ENCODE peak calls at places on chromosome 5, in ten cellular contexts. V, U, K, G, Y, D, O, Z, F and W are unnamed samples.
A peak's percentile ranks its signal among the peaks of the same experiment; 100 is the strongest.

GRCh38 chr5:141883184-141883947 is 5.2 kb upstream of the PCDH1 start:
- DNase-seq in V (peak; percentile 66), U (no peak), K (peak; percentile 23), G (peak; percentile 28), Y (no peak), D (no peak), O (peak; percentile 37), Z (no peak), F (peak; percentile 87), W (peak; percentile 23)

GRCh38 chr5:93585753-93586385 is 2.8 kb downstream of the NR2F1 start:
- DNase-seq in V (no peak), U (no peak), K (no peak), G (peak; percentile 6), Y (no peak), D (peak; percentile 54), O (no peak), Z (no peak), F (peak; percentile 81), W (no peak)

GRCh38 chr5:31213676-31214638 is 20.5 kb downstream of the CDH6 start:
- DNase-seq in V (no peak), U (no peak), K (no peak), G (no peak), Y (no peak), D (peak; percentile 95), O (no peak), Z (no peak), F (peak; percentile 31), W (no peak)

GRCh38 chr5:138651767-138652117 is 76.5 kb upstream of the HSPA9 start:
- DNase-seq in V (no peak), U (no peak), K (no peak), G (no peak), Y (no peak), D (peak; percentile 66), O (no peak), Z (no peak), F (no peak), W (no peak)

GRCh38 chr5:113213551-113213971 is 221.2 kb downstream of the TSSK1B start:
- DNase-seq in V (no peak), U (no peak), K (no peak), G (no peak), Y (no peak), D (no peak), O (no peak), Z (no peak), F (peak; percentile 52), W (no peak)

GRCh38 chr5:133260715-133261114 is 208.9 kb downstream of the HSPA4 start:
- DNase-seq in V (no peak), U (no peak), K (no peak), G (no peak), Y (no peak), D (no peak), O (no peak), Z (no peak), F (no peak), W (peak; percentile 10)

GRCh38 chr5:3613726-3614125 is 18.1 kb downstream of the IRX1 start:
- DNase-seq in V (no peak), U (no peak), K (no peak), G (no peak), Y (no peak), D (no peak), O (no peak), Z (no peak), F (no peak), W (no peak)

GRCh38 chr5:142904421-142904820 is 134.2 kb downstream of the ARHGAP26 start:
- DNase-seq in V (peak; percentile 57), U (no peak), K (no peak), G (peak; percentile 84), Y (no peak), D (no peak), O (no peak), Z (no peak), F (no peak), W (no peak)

GRCh38 chr5:170636206-170636605 is 132.4 kb downstream of the KCNIP1 start:
- DNase-seq in V (no peak), U (no peak), K (no peak), G (no peak), Y (no peak), D (no peak), O (no peak), Z (no peak), F (no peak), W (no peak)

GRCh38 chr5:179405426-179406030 is 60.3 kb upstream of the ADAMTS2 start:
- DNase-seq in V (no peak), U (no peak), K (no peak), G (no peak), Y (no peak), D (no peak), O (no peak), Z (no peak), F (no peak), W (no peak)

GRCh38 chr5:179336871-179337165 is 8.4 kb downstream of the ADAMTS2 start:
- DNase-seq in V (no peak), U (no peak), K (no peak), G (no peak), Y (no peak), D (no peak), O (no peak), Z (no peak), F (no peak), W (no peak)

GRCh38 chr5:158010831-158011230 is 151.9 kb upstream of the CLINT1 start:
- DNase-seq in V (no peak), U (no peak), K (no peak), G (no peak), Y (no peak), D (no peak), O (no peak), Z (no peak), F (no peak), W (no peak)

GRCh38 chr5:120368923-120369715 is 95.0 kb upstream of the PRR16 start:
- DNase-seq in V (peak; percentile 85), U (no peak), K (no peak), G (peak; percentile 91), Y (no peak), D (peak; percentile 56), O (no peak), Z (no peak), F (no peak), W (no peak)

GRCh38 chr5:4905674-4906528 is 234.2 kb upstream of the ADAMTS16 start:
- DNase-seq in V (no peak), U (no peak), K (no peak), G (no peak), Y (no peak), D (no peak), O (no peak), Z (no peak), F (no peak), W (no peak)

GRCh38 chr5:1909346-1909985 is 26.7 kb upstream of the IRX4 start:
- DNase-seq in V (no peak), U (no peak), K (no peak), G (no peak), Y (no peak), D (no peak), O (no peak), Z (no peak), F (no peak), W (no peak)

GRCh38 chr5:60961685-60962084 is 16.7 kb downstream of the NDUFAF2 start:
- DNase-seq in V (no peak), U (no peak), K (no peak), G (peak; percentile 2), Y (no peak), D (no peak), O (no peak), Z (no peak), F (no peak), W (peak; percentile 57)

GRCh38 chr5:10607666-10608442 is 44.0 kb downstream of the ANKRD33B start:
- DNase-seq in V (no peak), U (no peak), K (no peak), G (no peak), Y (peak; percentile 54), D (peak; percentile 49), O (no peak), Z (peak; percentile 46), F (peak; percentile 57), W (peak; percentile 96)

GRCh38 chr5:102554728-102555127 is 55.9 kb upstream of the SLCO6A1 start:
- DNase-seq in V (peak; percentile 10), U (no peak), K (no peak), G (no peak), Y (no peak), D (peak; percentile 68), O (no peak), Z (peak; percentile 46), F (no peak), W (no peak)

GRCh38 chr5:60350794-60351193 is 349.2 kb downstream of the DEPDC1B start:
- DNase-seq in V (no peak), U (no peak), K (no peak), G (no peak), Y (no peak), D (no peak), O (no peak), Z (no peak), F (no peak), W (no peak)

GRCh38 chr5:82159014-82159413 is 119.1 kb downstream of the RPS23 start:
- DNase-seq in V (no peak), U (no peak), K (peak; percentile 84), G (peak; percentile 83), Y (no peak), D (no peak), O (no peak), Z (no peak), F (no peak), W (peak; percentile 55)

GRCh38 chr5:65037845-65038815 is 269.4 kb downstream of the CWC27 start:
- DNase-seq in V (peak; percentile 42), U (no peak), K (no peak), G (no peak), Y (no peak), D (peak; percentile 1), O (no peak), Z (no peak), F (peak; percentile 10), W (no peak)

GRCh38 chr5:141732417-141732816 is 50.4 kb upstream of the ARAP3 start:
- DNase-seq in V (no peak), U (no peak), K (no peak), G (no peak), Y (no peak), D (peak; percentile 31), O (no peak), Z (no peak), F (no peak), W (no peak)

GRCh38 chr5:139651863-139652787 is 4.0 kb downstream of the CXXC5 start:
- DNase-seq in V (peak; percentile 94), U (peak; percentile 54), K (peak; percentile 92), G (peak; percentile 92), Y (peak; percentile 90), D (peak; percentile 11), O (peak; percentile 53), Z (peak; percentile 59), F (peak; percentile 94), W (peak; percentile 92)

GRCh38 chr5:137710086-137710485 is 25.8 kb downstream of the KLHL3 start:
- DNase-seq in V (no peak), U (no peak), K (no peak), G (no peak), Y (no peak), D (no peak), O (no peak), Z (peak; percentile 27), F (no peak), W (no peak)

GRCh38 chr5:138095100-138095907 is 11.5 kb downstream of the WNT8A start:
- DNase-seq in V (no peak), U (no peak), K (no peak), G (no peak), Y (no peak), D (no peak), O (no peak), Z (no peak), F (no peak), W (no peak)

GRCh38 chr5:92207156-92207555 is 824.0 kb upstream of the ARRDC3 start:
- DNase-seq in V (no peak), U (no peak), K (no peak), G (no peak), Y (no peak), D (peak; percentile 65), O (no peak), Z (peak; percentile 34), F (no peak), W (no peak)

GRCh38 chr5:149636861-149637246 is 55.6 kb downstream of the ARHGEF37 start:
- DNase-seq in V (peak; percentile 82), U (peak; percentile 64), K (no peak), G (peak; percentile 56), Y (peak; percentile 61), D (peak; percentile 86), O (peak; percentile 22), Z (peak; percentile 41), F (peak; percentile 82), W (peak; percentile 70)

GRCh38 chr5:173771058-173771742 is 116.9 kb upstream of the CPEB4 start:
- DNase-seq in V (no peak), U (no peak), K (no peak), G (no peak), Y (no peak), D (no peak), O (no peak), Z (no peak), F (peak; percentile 42), W (no peak)